ENCODE peak calls at places on chromosomes 7 and 10, in seven cellular contexts. One of them, this sample, is unnamed.

GRCh38 chr10:77532068-77532467 is 105.5 kb downstream of the KCNMA1 start:
- DNase-seq in activated CD4-positive, CD25-positive, alpha-beta regulatory T cell treated with anti-CD3 and anti-CD28 coated beads, Interleukin-2, amount 50 U/mL, for 72 hours: no peak
- DNase-seq in mammary epithelial cell: peak
- DNase-seq in HuH-7.5: no peak
- DNase-seq in neural crest cell: no peak
- DNase-seq in iPS-NIHi11: no peak
- DNase-seq in heart left ventricle: no peak
- DNase-seq in this sample: peak

GRCh38 chr7:131026297-131027003 is 292.4 kb upstream of the KLF14 start:
- DNase-seq in heart left ventricle: no peak
- DNase-seq in neural crest cell: no peak
- DNase-seq in mammary epithelial cell: peak
- DNase-seq in activated CD4-positive, CD25-positive, alpha-beta regulatory T cell treated with anti-CD3 and anti-CD28 coated beads, Interleukin-2, amount 50 U/mL, for 72 hours: no peak
- DNase-seq in iPS-NIHi11: no peak
- DNase-seq in HuH-7.5: no peak
- DNase-seq in this sample: no peak

GRCh38 chr7:118580743-118581382 is 356.4 kb downstream of the ANKRD7 start:
- DNase-seq in activated CD4-positive, CD25-positive, alpha-beta regulatory T cell treated with anti-CD3 and anti-CD28 coated beads, Interleukin-2, amount 50 U/mL, for 72 hours: no peak
- DNase-seq in iPS-NIHi11: no peak
- DNase-seq in HuH-7.5: no peak
- DNase-seq in heart left ventricle: no peak
- DNase-seq in neural crest cell: no peak
- DNase-seq in mammary epithelial cell: no peak
- DNase-seq in this sample: no peak

GRCh38 chr7:103083210-103083609 is 8.3 kb downstream of the ARMC10 start:
- DNase-seq in activated CD4-positive, CD25-positive, alpha-beta regulatory T cell treated with anti-CD3 and anti-CD28 coated beads, Interleukin-2, amount 50 U/mL, for 72 hours: no peak
- DNase-seq in heart left ventricle: no peak
- DNase-seq in iPS-NIHi11: no peak
- DNase-seq in neural crest cell: no peak
- DNase-seq in HuH-7.5: no peak
- DNase-seq in mammary epithelial cell: no peak
- DNase-seq in this sample: no peak

GRCh38 chr7:101680406-101681145 is 51.5 kb upstream of the MYL10 start:
- DNase-seq in neural crest cell: no peak
- DNase-seq in heart left ventricle: no peak
- DNase-seq in iPS-NIHi11: no peak
- DNase-seq in mammary epithelial cell: no peak
- DNase-seq in activated CD4-positive, CD25-positive, alpha-beta regulatory T cell treated with anti-CD3 and anti-CD28 coated beads, Interleukin-2, amount 50 U/mL, for 72 hours: no peak
- DNase-seq in HuH-7.5: no peak
- DNase-seq in this sample: no peak

GRCh38 chr7:26393855-26394254 is 102.2 kb downstream of the SNX10 start:
- DNase-seq in neural crest cell: no peak
- DNase-seq in activated CD4-positive, CD25-positive, alpha-beta regulatory T cell treated with anti-CD3 and anti-CD28 coated beads, Interleukin-2, amount 50 U/mL, for 72 hours: no peak
- DNase-seq in heart left ventricle: no peak
- DNase-seq in HuH-7.5: no peak
- DNase-seq in mammary epithelial cell: no peak
- DNase-seq in iPS-NIHi11: no peak
- DNase-seq in this sample: no peak

GRCh38 chr7:138000081-138000701 is 1.7 kb downstream of the CREB3L2 start:
- DNase-seq in mammary epithelial cell: peak
- DNase-seq in iPS-NIHi11: peak
- DNase-seq in heart left ventricle: peak
- DNase-seq in HuH-7.5: peak
- DNase-seq in activated CD4-positive, CD25-positive, alpha-beta regulatory T cell treated with anti-CD3 and anti-CD28 coated beads, Interleukin-2, amount 50 U/mL, for 72 hours: no peak
- DNase-seq in neural crest cell: peak
- DNase-seq in this sample: no peak

GRCh38 chr10:12103743-12104142 is 25.7 kb upstream of the SEC61A2 start:
- DNase-seq in activated CD4-positive, CD25-positive, alpha-beta regulatory T cell treated with anti-CD3 and anti-CD28 coated beads, Interleukin-2, amount 50 U/mL, for 72 hours: no peak
- DNase-seq in mammary epithelial cell: no peak
- DNase-seq in heart left ventricle: no peak
- DNase-seq in HuH-7.5: no peak
- DNase-seq in neural crest cell: no peak
- DNase-seq in iPS-NIHi11: no peak
- DNase-seq in this sample: no peak

GRCh38 chr7:26618898-26619297 is 245.5 kb downstream of the SKAP2 start:
- DNase-seq in heart left ventricle: no peak
- DNase-seq in HuH-7.5: no peak
- DNase-seq in mammary epithelial cell: no peak
- DNase-seq in neural crest cell: no peak
- DNase-seq in activated CD4-positive, CD25-positive, alpha-beta regulatory T cell treated with anti-CD3 and anti-CD28 coated beads, Interleukin-2, amount 50 U/mL, for 72 hours: no peak
- DNase-seq in iPS-NIHi11: no peak
- DNase-seq in this sample: no peak

GRCh38 chr10:48507933-48508830 is 96.7 kb downstream of the ARHGAP22 start:
- DNase-seq in mammary epithelial cell: no peak
- DNase-seq in iPS-NIHi11: no peak
- DNase-seq in neural crest cell: no peak
- DNase-seq in heart left ventricle: peak
- DNase-seq in HuH-7.5: no peak
- DNase-seq in activated CD4-positive, CD25-positive, alpha-beta regulatory T cell treated with anti-CD3 and anti-CD28 coated beads, Interleukin-2, amount 50 U/mL, for 72 hours: no peak
- DNase-seq in this sample: no peak

GRCh38 chr7:11373546-11374142 is 400.0 kb downstream of the PHF14 start:
- DNase-seq in activated CD4-positive, CD25-positive, alpha-beta regulatory T cell treated with anti-CD3 and anti-CD28 coated beads, Interleukin-2, amount 50 U/mL, for 72 hours: no peak
- DNase-seq in heart left ventricle: no peak
- DNase-seq in mammary epithelial cell: peak
- DNase-seq in HuH-7.5: no peak
- DNase-seq in iPS-NIHi11: peak
- DNase-seq in neural crest cell: no peak
- DNase-seq in this sample: no peak

GRCh38 chr7:81510122-81510521 is 259.7 kb downstream of the HGF start:
- DNase-seq in mammary epithelial cell: no peak
- DNase-seq in heart left ventricle: no peak
- DNase-seq in HuH-7.5: no peak
- DNase-seq in activated CD4-positive, CD25-positive, alpha-beta regulatory T cell treated with anti-CD3 and anti-CD28 coated beads, Interleukin-2, amount 50 U/mL, for 72 hours: no peak
- DNase-seq in iPS-NIHi11: no peak
- DNase-seq in neural crest cell: no peak
- DNase-seq in this sample: no peak

GRCh38 chr7:93298671-93299070 is 66.5 kb downstream of the VPS50 start:
- DNase-seq in iPS-NIHi11: no peak
- DNase-seq in mammary epithelial cell: no peak
- DNase-seq in heart left ventricle: no peak
- DNase-seq in HuH-7.5: no peak
- DNase-seq in neural crest cell: no peak
- DNase-seq in activated CD4-positive, CD25-positive, alpha-beta regulatory T cell treated with anti-CD3 and anti-CD28 coated beads, Interleukin-2, amount 50 U/mL, for 72 hours: no peak
- DNase-seq in this sample: no peak

GRCh38 chr7:106679153-106679931 is 18.4 kb upstream of the CCDC71L start:
- DNase-seq in iPS-NIHi11: no peak
- DNase-seq in heart left ventricle: no peak
- DNase-seq in activated CD4-positive, CD25-positive, alpha-beta regulatory T cell treated with anti-CD3 and anti-CD28 coated beads, Interleukin-2, amount 50 U/mL, for 72 hours: no peak
- DNase-seq in HuH-7.5: no peak
- DNase-seq in neural crest cell: no peak
- DNase-seq in mammary epithelial cell: peak
- DNase-seq in this sample: no peak

GRCh38 chr7:1698221-1698620 is 28.1 kb downstream of the ELFN1 start:
- DNase-seq in neural crest cell: no peak
- DNase-seq in HuH-7.5: no peak
- DNase-seq in activated CD4-positive, CD25-positive, alpha-beta regulatory T cell treated with anti-CD3 and anti-CD28 coated beads, Interleukin-2, amount 50 U/mL, for 72 hours: peak
- DNase-seq in mammary epithelial cell: no peak
- DNase-seq in heart left ventricle: no peak
- DNase-seq in iPS-NIHi11: no peak
- DNase-seq in this sample: no peak

GRCh38 chr10:82394122-82394521 is 519.1 kb downstream of the NRG3 start:
- DNase-seq in neural crest cell: no peak
- DNase-seq in iPS-NIHi11: no peak
- DNase-seq in mammary epithelial cell: no peak
- DNase-seq in activated CD4-positive, CD25-positive, alpha-beta regulatory T cell treated with anti-CD3 and anti-CD28 coated beads, Interleukin-2, amount 50 U/mL, for 72 hours: no peak
- DNase-seq in HuH-7.5: no peak
- DNase-seq in heart left ventricle: peak
- DNase-seq in this sample: no peak

GRCh38 chr10:132677905-132678298 is 108.0 kb downstream of the NKX6-2 start:
- DNase-seq in neural crest cell: no peak
- DNase-seq in mammary epithelial cell: no peak
- DNase-seq in HuH-7.5: no peak
- DNase-seq in activated CD4-positive, CD25-positive, alpha-beta regulatory T cell treated with anti-CD3 and anti-CD28 coated beads, Interleukin-2, amount 50 U/mL, for 72 hours: no peak
- DNase-seq in heart left ventricle: no peak
- DNase-seq in iPS-NIHi11: no peak
- DNase-seq in this sample: no peak

GRCh38 chr7:20454202-20454601 is 123.5 kb downstream of the ITGB8 start:
- DNase-seq in activated CD4-positive, CD25-positive, alpha-beta regulatory T cell treated with anti-CD3 and anti-CD28 coated beads, Interleukin-2, amount 50 U/mL, for 72 hours: no peak
- DNase-seq in mammary epithelial cell: no peak
- DNase-seq in HuH-7.5: no peak
- DNase-seq in iPS-NIHi11: no peak
- DNase-seq in heart left ventricle: no peak
- DNase-seq in neural crest cell: no peak
- DNase-seq in this sample: no peak

GRCh38 chr10:80203835-80204148 is 1.5 kb downstream of the ANXA11 start:
- DNase-seq in HuH-7.5: no peak
- DNase-seq in iPS-NIHi11: no peak
- DNase-seq in heart left ventricle: no peak
- DNase-seq in activated CD4-positive, CD25-positive, alpha-beta regulatory T cell treated with anti-CD3 and anti-CD28 coated beads, Interleukin-2, amount 50 U/mL, for 72 hours: no peak
- DNase-seq in neural crest cell: no peak
- DNase-seq in mammary epithelial cell: peak
- DNase-seq in this sample: no peak

GRCh38 chr10:47409866-47410256 is 25.8 kb upstream of the ZNF488 start:
- DNase-seq in HuH-7.5: no peak
- DNase-seq in heart left ventricle: no peak
- DNase-seq in activated CD4-positive, CD25-positive, alpha-beta regulatory T cell treated with anti-CD3 and anti-CD28 coated beads, Interleukin-2, amount 50 U/mL, for 72 hours: no peak
- DNase-seq in mammary epithelial cell: no peak
- DNase-seq in neural crest cell: no peak
- DNase-seq in iPS-NIHi11: no peak
- DNase-seq in this sample: no peak

GRCh38 chr10:63494951-63495350 is 26.2 kb upstream of the REEP3 start:
- DNase-seq in heart left ventricle: no peak
- DNase-seq in iPS-NIHi11: no peak
- DNase-seq in neural crest cell: no peak
- DNase-seq in mammary epithelial cell: no peak
- DNase-seq in HuH-7.5: no peak
- DNase-seq in activated CD4-positive, CD25-positive, alpha-beta regulatory T cell treated with anti-CD3 and anti-CD28 coated beads, Interleukin-2, amount 50 U/mL, for 72 hours: no peak
- DNase-seq in this sample: no peak

GRCh38 chr7:136086712-136087111 is 109.6 kb upstream of the MTPN start:
- DNase-seq in HuH-7.5: peak
- DNase-seq in neural crest cell: no peak
- DNase-seq in heart left ventricle: peak
- DNase-seq in mammary epithelial cell: peak
- DNase-seq in activated CD4-positive, CD25-positive, alpha-beta regulatory T cell treated with anti-CD3 and anti-CD28 coated beads, Interleukin-2, amount 50 U/mL, for 72 hours: no peak
- DNase-seq in iPS-NIHi11: peak
- DNase-seq in this sample: peak

GRCh38 chr10:7626283-7626682 is 40.5 kb downstream of the ITIH5 start:
- DNase-seq in HuH-7.5: no peak
- DNase-seq in mammary epithelial cell: no peak
- DNase-seq in iPS-NIHi11: no peak
- DNase-seq in heart left ventricle: no peak
- DNase-seq in activated CD4-positive, CD25-positive, alpha-beta regulatory T cell treated with anti-CD3 and anti-CD28 coated beads, Interleukin-2, amount 50 U/mL, for 72 hours: no peak
- DNase-seq in neural crest cell: no peak
- DNase-seq in this sample: no peak

GRCh38 chr7:100878685-100879084 is 3.8 kb downstream of the SRRT start:
- DNase-seq in HuH-7.5: no peak
- DNase-seq in neural crest cell: no peak
- DNase-seq in iPS-NIHi11: no peak
- DNase-seq in heart left ventricle: no peak
- DNase-seq in activated CD4-positive, CD25-positive, alpha-beta regulatory T cell treated with anti-CD3 and anti-CD28 coated beads, Interleukin-2, amount 50 U/mL, for 72 hours: no peak
- DNase-seq in mammary epithelial cell: no peak
- DNase-seq in this sample: no peak

GRCh38 chr7:4531236-4531635 is 150.9 kb upstream of the FOXK1 start:
- DNase-seq in mammary epithelial cell: no peak
- DNase-seq in neural crest cell: no peak
- DNase-seq in iPS-NIHi11: peak
- DNase-seq in HuH-7.5: no peak
- DNase-seq in activated CD4-positive, CD25-positive, alpha-beta regulatory T cell treated with anti-CD3 and anti-CD28 coated beads, Interleukin-2, amount 50 U/mL, for 72 hours: no peak
- DNase-seq in heart left ventricle: no peak
- DNase-seq in this sample: no peak

GRCh38 chr7:116139807-116140206 is 70.5 kb upstream of the TES start:
- DNase-seq in heart left ventricle: no peak
- DNase-seq in iPS-NIHi11: no peak
- DNase-seq in mammary epithelial cell: no peak
- DNase-seq in HuH-7.5: no peak
- DNase-seq in activated CD4-positive, CD25-positive, alpha-beta regulatory T cell treated with anti-CD3 and anti-CD28 coated beads, Interleukin-2, amount 50 U/mL, for 72 hours: no peak
- DNase-seq in neural crest cell: no peak
- DNase-seq in this sample: no peak

GRCh38 chr7:74289660-74290589 is 718 bp downstream of the CLIP2 start:
- DNase-seq in neural crest cell: no peak
- DNase-seq in activated CD4-positive, CD25-positive, alpha-beta regulatory T cell treated with anti-CD3 and anti-CD28 coated beads, Interleukin-2, amount 50 U/mL, for 72 hours: peak
- DNase-seq in heart left ventricle: peak
- DNase-seq in iPS-NIHi11: no peak
- DNase-seq in HuH-7.5: no peak
- DNase-seq in mammary epithelial cell: no peak
- DNase-seq in this sample: no peak

GRCh38 chr10:130022071-130022470 is 58.0 kb upstream of the EBF3 start:
- DNase-seq in neural crest cell: no peak
- DNase-seq in activated CD4-positive, CD25-positive, alpha-beta regulatory T cell treated with anti-CD3 and anti-CD28 coated beads, Interleukin-2, amount 50 U/mL, for 72 hours: no peak
- DNase-seq in mammary epithelial cell: no peak
- DNase-seq in heart left ventricle: no peak
- DNase-seq in HuH-7.5: no peak
- DNase-seq in iPS-NIHi11: no peak
- DNase-seq in this sample: no peak

GRCh38 chr7:46296526-46296925 is 375.5 kb upstream of the IGFBP3 start:
- DNase-seq in HuH-7.5: no peak
- DNase-seq in mammary epithelial cell: peak
- DNase-seq in heart left ventricle: no peak
- DNase-seq in neural crest cell: no peak
- DNase-seq in iPS-NIHi11: no peak
- DNase-seq in activated CD4-positive, CD25-positive, alpha-beta regulatory T cell treated with anti-CD3 and anti-CD28 coated beads, Interleukin-2, amount 50 U/mL, for 72 hours: no peak
- DNase-seq in this sample: no peak